ENCODE peak calls at places on chromosomes 11 and 22, in eight cellular contexts. J is fibroblast of the aortic adventitia, L is T1000, S is hippocampal formation, T is KG1, B is A549, Z is cerebellum, Q is posterior vena cava. F is an unnamed sample.

GRCh38 chr11:75429902-75430691 is 2.9 kb downstream of the KLHL35 start:
- DNase-seq in J (peak), Q (peak), S (no peak), B (peak), T (no peak), L (peak), Z (peak), F (no peak)

GRCh38 chr11:18701614-18702216 is 3.1 kb downstream of the TMEM86A start:
- DNase-seq in L (no peak), Q (no peak), T (no peak), S (no peak), J (no peak), Z (no peak), B (no peak), F (no peak)

GRCh38 chr11:64566042-64566914 is 24.7 kb upstream of the SLC22A12 start:
- DNase-seq in L (no peak), T (no peak), Z (peak), B (peak), Q (peak), S (no peak), J (peak), F (no peak)

GRCh38 chr22:46948411-46949144 is 186.1 kb downstream of the TBC1D22A start:
- DNase-seq in J (no peak), T (no peak), S (no peak), L (no peak), B (no peak), Q (no peak), Z (no peak), F (no peak)

GRCh38 chr11:117829369-117829725 is 4.8 kb upstream of the FXYD2 start:
- DNase-seq in J (no peak), Q (peak), S (no peak), Z (no peak), T (no peak), L (no peak), B (no peak), F (no peak)

GRCh38 chr22:25555506-25556060 is 8.9 kb upstream of the GRK3 start:
- DNase-seq in Z (no peak), T (no peak), L (no peak), Q (no peak), S (no peak), J (no peak), B (no peak), F (no peak)

GRCh38 chr11:115249179-115249578 is 255.0 kb downstream of the CADM1 start:
- DNase-seq in T (no peak), Z (no peak), Q (no peak), L (no peak), S (no peak), B (no peak), J (no peak), F (no peak)

GRCh38 chr11:118979434-118979833 is 7.9 kb downstream of the FOXR1 start:
- DNase-seq in J (no peak), T (no peak), S (no peak), B (no peak), L (no peak), Q (no peak), Z (no peak), F (no peak)

GRCh38 chr11:73978576-73979086 is 4.0 kb downstream of the UCP2 start:
- DNase-seq in Q (peak), S (no peak), J (peak), B (no peak), Z (no peak), L (no peak), T (no peak), F (no peak)

GRCh38 chr22:27561301-27561820 is 240.2 kb downstream of the MN1 start:
- DNase-seq in S (no peak), Z (no peak), L (no peak), B (no peak), J (peak), Q (no peak), T (no peak), F (no peak)

GRCh38 chr11:76526878-76527277 is 82.1 kb downstream of the EMSY start:
- DNase-seq in T (no peak), B (no peak), Z (no peak), L (no peak), Q (no peak), S (no peak), J (no peak), F (no peak)

GRCh38 chr11:7143908-7144307 is 55.1 kb downstream of the RBMXL2 start:
- DNase-seq in S (no peak), Z (peak), L (no peak), Q (no peak), B (peak), T (no peak), J (peak), F (no peak)

GRCh38 chr11:96341237-96342130 is 1.5 kb downstream of the MAML2 start:
- DNase-seq in B (peak), L (no peak), Z (peak), T (no peak), Q (peak), J (peak), S (peak), F (no peak)

GRCh38 chr11:93685196-93685595 is 23.7 kb downstream of the CEP295 start:
- DNase-seq in Q (no peak), S (no peak), Z (no peak), B (no peak), T (no peak), J (no peak), L (no peak), F (no peak)

GRCh38 chr11:57599381-57599780 is 1.9 kb downstream of the SERPING1 start:
- DNase-seq in S (no peak), Z (no peak), Q (no peak), J (peak), T (no peak), L (no peak), B (no peak), F (no peak)

GRCh38 chr22:22020425-22020852 is 37.9 kb upstream of the TOP3B start:
- DNase-seq in J (no peak), S (no peak), Q (no peak), Z (no peak), L (no peak), T (no peak), B (no peak), F (no peak)

GRCh38 chr11:13831707-13832106 is 130.8 kb upstream of the SPON1 start:
- DNase-seq in J (no peak), S (no peak), B (no peak), Q (no peak), Z (no peak), L (no peak), T (no peak), F (no peak)

GRCh38 chr22:24134090-24134846 is 47.0 kb upstream of the SUSD2 start:
- DNase-seq in Z (no peak), T (no peak), J (no peak), L (no peak), Q (peak), S (peak), B (no peak), F (no peak)

GRCh38 chr22:24184057-24184798 is 2.9 kb downstream of the SUSD2 start:
- DNase-seq in B (no peak), J (no peak), L (no peak), Z (no peak), S (no peak), Q (no peak), T (no peak), F (no peak)

GRCh38 chr11:40295466-40295865 is 1164.0 kb downstream of the LRRC4C start:
- DNase-seq in T (no peak), J (no peak), S (no peak), B (no peak), Q (no peak), L (no peak), Z (no peak), F (no peak)

GRCh38 chr22:37482244-37482643 is 3.9 kb downstream of the MFNG start:
- DNase-seq in S (no peak), L (no peak), T (no peak), J (no peak), Z (no peak), B (no peak), Q (no peak), F (no peak)

GRCh38 chr22:39243443-39244072 is 1.2 kb downstream of the PDGFB start:
- DNase-seq in L (no peak), Z (peak), S (no peak), Q (no peak), T (no peak), B (peak), J (no peak), F (no peak)

GRCh38 chr22:22201185-22201924 is 43.2 kb upstream of the VPREB1 start:
- DNase-seq in S (no peak), L (no peak), Z (no peak), Q (peak), T (peak), J (no peak), B (peak), F (peak)

GRCh38 chr22:23743303-23743705 is 7.6 kb downstream of the ZNF70 start:
- DNase-seq in B (no peak), T (no peak), S (no peak), J (peak), Z (peak), L (no peak), Q (no peak), F (no peak)

GRCh38 chr22:40718250-40719204 is 39.2 kb downstream of the MCHR1 start:
- DNase-seq in T (no peak), L (no peak), J (no peak), Q (no peak), S (no peak), B (no peak), Z (no peak), F (no peak)

GRCh38 chr11:14898286-14899086 is 6.5 kb upstream of the CYP2R1 start:
- DNase-seq in Z (no peak), B (no peak), T (no peak), L (no peak), J (no peak), S (no peak), Q (no peak), F (no peak)

GRCh38 chr11:1952806-1953482 is 5.8 kb downstream of the MRPL23 start:
- DNase-seq in S (no peak), T (no peak), Q (no peak), L (no peak), J (no peak), Z (no peak), B (no peak), F (no peak)

GRCh38 chr11:78420796-78421209 is 3.2 kb upstream of the GAB2 start:
- DNase-seq in Z (no peak), B (no peak), T (no peak), S (no peak), L (no peak), J (peak), Q (peak), F (no peak)

GRCh38 chr11:65899356-65900124 is 648 bp downstream of the FOSL1 start:
- DNase-seq in B (peak), T (no peak), S (no peak), L (peak), Z (no peak), J (peak), Q (peak), F (no peak)

GRCh38 chr11:119479685-119480275 is 56.8 kb upstream of the THY1 start:
- DNase-seq in L (no peak), B (peak), T (no peak), S (no peak), Z (no peak), Q (no peak), J (peak), F (no peak)

GRCh38 chr11:24704716-24705115 is 207.9 kb downstream of the LUZP2 start:
- DNase-seq in T (no peak), B (no peak), S (no peak), L (no peak), Z (no peak), Q (no peak), J (no peak), F (no peak)

GRCh38 chr11:92793189-92793588 is 176.3 kb upstream of the MTNR1B start:
- DNase-seq in Z (no peak), L (no peak), S (no peak), T (no peak), B (no peak), Q (no peak), J (no peak), F (no peak)

GRCh38 chr11:13260196-13260962 is 17.2 kb upstream of the BMAL1 start:
- DNase-seq in B (no peak), Q (no peak), S (no peak), J (peak), Z (no peak), L (no peak), T (no peak), F (no peak)

GRCh38 chr11:118230088-118230487 is 5.3 kb upstream of the JAML start:
- DNase-seq in Q (no peak), T (no peak), B (no peak), L (no peak), J (no peak), S (no peak), Z (no peak), F (no peak)

GRCh38 chr11:14329702-14330101 is 29.3 kb downstream of the RRAS2 start:
- DNase-seq in S (no peak), Q (no peak), J (no peak), T (no peak), Z (no peak), B (no peak), L (no peak), F (no peak)

GRCh38 chr11:11691296-11692141 is 69.7 kb upstream of the GALNT18 start:
- DNase-seq in S (no peak), B (no peak), Z (no peak), T (no peak), Q (no peak), L (no peak), J (no peak), F (no peak)

F was measured in SIG-M5.